ENCODE peak calls at places on chromosome 15, in four cellular contexts. P, Z, W and N are unnamed samples.

GRCh38 chr15:68725736-68726135 is 95.0 kb downstream of the ANP32A start:
- DNase-seq in P (no peak), W (no peak), Z (no peak), N (no peak)

GRCh38 chr15:29914441-29915053 is 92.3 kb upstream of the TJP1 start:
- DNase-seq in P (no peak), Z (no peak), W (no peak), N (no peak)

GRCh38 chr15:41780266-41780665 is 6.0 kb downstream of the MAPKBP1 start:
- DNase-seq in W (peak), P (no peak), Z (no peak), N (no peak)

GRCh38 chr15:82298520-82298919 is 35.9 kb downstream of the SAXO2 start:
- DNase-seq in P (no peak), W (no peak), Z (no peak), N (no peak)

GRCh38 chr15:63057454-63058335 is 15.1 kb downstream of the TPM1 start:
- DNase-seq in P (no peak), Z (no peak), W (no peak), N (no peak)

GRCh38 chr15:41892621-41893421 is 1.0 kb downstream of the SPTBN5 start:
- DNase-seq in W (no peak), Z (no peak), P (peak), N (no peak)

GRCh38 chr15:72136170-72137051 is 18.2 kb downstream of the SENP8 start:
- DNase-seq in W (no peak), P (no peak), Z (no peak), N (no peak)

GRCh38 chr15:48778338-48778730 is 32.5 kb downstream of the CEP152 start:
- DNase-seq in P (no peak), W (no peak), Z (no peak), N (no peak)

GRCh38 chr15:48381861-48382260 is 50.6 kb downstream of the DUT start:
- DNase-seq in W (no peak), P (no peak), Z (no peak), N (no peak)

GRCh38 chr15:84813931-84814330 is 3.2 kb upstream of the ALPK3 start:
- DNase-seq in Z (no peak), P (no peak), W (no peak), N (no peak)

GRCh38 chr15:85488997-85489396 is 108.6 kb downstream of the AKAP13 start:
- DNase-seq in W (no peak), P (no peak), Z (no peak), N (no peak)

GRCh38 chr15:60649845-60650548 is 171.1 kb upstream of the ICE2 start:
- DNase-seq in P (no peak), Z (no peak), W (peak), N (no peak)

GRCh38 chr15:58545307-58546065 is 113.7 kb downstream of the LIPC start:
- DNase-seq in P (peak), Z (no peak), W (no peak), N (no peak)

GRCh38 chr15:81785679-81786078 is 260.1 kb downstream of the MEX3B start:
- DNase-seq in P (no peak), Z (no peak), W (no peak), N (no peak)

GRCh38 chr15:74196175-74196574 is 6.4 kb downstream of the STRA6 start:
- DNase-seq in Z (peak), W (peak), P (no peak), N (no peak)

GRCh38 chr15:74725241-74725774 is at the start of gene CYP1A1:
- DNase-seq in W (no peak), Z (no peak), P (no peak), N (no peak)

GRCh38 chr15:72866086-72866646 is 82.6 kb upstream of the ADPGK start:
- DNase-seq in Z (no peak), W (no peak), P (no peak), N (no peak)

GRCh38 chr15:79179108-79179561 is 88.6 kb upstream of the RASGRF1 start:
- DNase-seq in Z (no peak), P (peak), W (peak), N (no peak)

GRCh38 chr15:62431806-62432205 is 266.7 kb upstream of the C2CD4B start:
- DNase-seq in Z (no peak), P (no peak), W (no peak), N (no peak)

GRCh38 chr15:38563723-38564519 is 693 bp downstream of the RASGRP1 start:
- DNase-seq in P (peak), Z (peak), W (no peak), N (peak)

GRCh38 chr15:66650433-66650832 is 51.6 kb upstream of the SMAD6 start:
- DNase-seq in W (peak), P (peak), Z (no peak), N (no peak)

GRCh38 chr15:90037961-90038633 is 37.0 kb downstream of the ZNF710 start:
- DNase-seq in P (peak), W (peak), Z (no peak), N (no peak)

GRCh38 chr15:77002954-77003912 is 8.3 kb downstream of the PSTPIP1 start:
- DNase-seq in W (no peak), P (no peak), Z (no peak), N (no peak)

GRCh38 chr15:47762621-47763020 is 45.3 kb downstream of the SEMA6D start:
- DNase-seq in Z (no peak), P (no peak), W (no peak), N (no peak)

GRCh38 chr15:73991260-73991659 is 835 bp downstream of the STOML1 start:
- DNase-seq in Z (no peak), W (no peak), P (no peak), N (no peak)

GRCh38 chr15:98953000-98953776 is 54.4 kb downstream of the PGPEP1L start:
- DNase-seq in W (no peak), Z (no peak), P (peak), N (no peak)
- TF ChIP-seq SIN3A in W (no peak), Z (no peak), P (no peak), N (no peak)

GRCh38 chr15:51234181-51234927 is 104.0 kb downstream of the CYP19A1 start:
- DNase-seq in Z (no peak), P (no peak), W (no peak), N (no peak)

GRCh38 chr15:51227967-51228783 is 110.2 kb downstream of the CYP19A1 start:
- DNase-seq in Z (peak), P (peak), W (peak), N (no peak)

GRCh38 chr15:51226813-51227212 is 111.6 kb downstream of the CYP19A1 start:
- DNase-seq in Z (no peak), P (no peak), W (no peak), N (no peak)

GRCh38 chr15:51232581-51232980 is 105.8 kb downstream of the CYP19A1 start:
- DNase-seq in Z (no peak), W (no peak), P (no peak), N (no peak)

DNA sequence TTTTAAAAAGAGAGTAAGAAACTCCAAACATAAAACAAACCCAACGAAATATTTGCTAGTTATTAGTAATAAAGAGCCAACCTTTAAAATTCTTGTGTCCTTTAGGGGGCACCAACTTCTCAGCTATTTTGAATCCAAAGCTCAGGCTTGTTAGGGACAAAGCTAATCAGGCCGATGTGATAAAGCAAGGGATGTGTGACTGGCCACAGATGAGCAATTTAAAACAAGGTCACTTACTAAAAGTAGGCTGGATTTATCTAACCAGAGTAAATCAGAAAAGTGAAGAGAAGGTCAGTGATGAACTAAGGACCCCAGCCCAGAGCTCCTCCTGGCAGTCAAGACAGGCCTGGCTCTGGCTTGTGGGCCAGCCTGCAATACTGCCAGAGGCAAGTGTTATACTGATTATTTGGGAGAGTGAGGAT is 108.5 kb downstream of the CYP19A1 start:
- DNase-seq in P (peak), W (peak), Z (no peak), N (no peak)
- TF ChIP-seq TCF7L2 in P (no peak), W (no peak), Z (no peak), N (no peak)

DNA sequence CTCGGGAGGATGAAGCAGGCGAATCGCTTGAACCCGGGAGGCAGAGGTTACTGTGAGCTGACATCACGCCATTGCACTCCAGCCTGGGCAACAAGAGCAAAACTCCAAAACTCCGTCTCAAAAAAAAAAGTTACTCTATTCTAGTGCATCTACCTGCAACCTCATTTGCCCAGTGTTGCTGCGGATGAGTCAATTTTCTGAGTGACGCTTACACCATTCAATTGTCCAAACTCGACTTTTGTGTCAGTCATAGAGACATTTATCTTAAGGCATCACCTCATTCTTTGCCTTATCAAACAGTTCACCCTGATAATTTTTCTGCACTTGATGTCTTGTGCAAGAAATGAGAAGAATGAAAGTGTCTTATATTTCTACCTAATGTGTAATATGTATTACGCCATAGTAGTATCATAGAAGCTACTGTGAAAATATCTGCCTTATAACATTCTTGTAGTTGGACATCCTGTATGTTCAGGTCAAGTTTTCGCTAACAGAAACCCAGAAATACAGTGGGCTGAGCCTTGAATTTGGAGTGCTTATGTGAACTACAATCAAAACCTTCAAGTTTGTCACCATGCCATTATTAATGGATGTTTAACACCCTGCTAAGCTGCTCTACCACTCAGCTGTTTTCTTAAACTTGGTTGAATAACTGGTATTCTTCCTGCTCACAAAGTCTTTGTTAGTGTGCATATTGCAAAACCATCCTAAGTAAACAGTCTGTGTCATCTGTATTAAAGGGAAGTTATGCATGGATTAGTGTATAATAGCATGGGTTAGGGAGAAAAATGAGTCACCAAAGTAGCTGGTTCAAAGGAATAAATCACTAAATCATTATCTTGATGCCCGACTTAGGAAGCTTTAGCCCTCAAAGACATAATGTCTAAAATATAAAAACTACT is 531.0 kb upstream of the NR2F2 start:
- DNase-seq in W (peak), P (no peak), Z (no peak), N (peak)
- H3K27ac ChIP-seq in W (no peak), P (no peak), Z (no peak), N (no peak)

GRCh38 chr15:70023064-70023768 is 74.5 kb downstream of the TLE3 start:
- DNase-seq in Z (peak), P (peak), W (no peak), N (no peak)
- TF ChIP-seq SIN3A in Z (no peak), P (no peak), W (no peak), N (no peak)

GRCh38 chr15:70327328-70328136 is 229.8 kb upstream of the TLE3 start:
- DNase-seq in P (no peak), W (no peak), Z (no peak), N (no peak)
- TF ChIP-seq TCF7L2 in P (no peak), W (no peak), Z (no peak), N (no peak)

DNA sequence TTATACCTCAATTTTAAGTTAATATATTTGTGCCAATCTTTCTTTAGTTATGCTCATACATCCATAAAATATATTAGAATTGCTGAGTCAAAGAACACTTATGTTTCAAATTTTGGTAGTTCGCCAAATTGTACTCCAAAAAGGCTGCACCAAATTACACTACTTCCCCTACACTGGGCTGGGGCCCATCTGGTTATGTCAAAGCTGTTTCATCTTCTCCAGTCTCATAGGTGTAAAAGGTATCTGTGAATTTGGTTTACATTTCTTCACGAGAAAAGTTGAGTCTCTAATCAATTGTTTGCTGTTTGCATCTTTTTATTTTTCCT is 711 bp downstream of the FSIP1 start:
- DNase-seq in W (no peak), Z (no peak), P (no peak), N (no peak)
- H3K27ac ChIP-seq in W (no peak), Z (peak), P (peak), N (peak)

GRCh38 chr15:101201411-101202174 is 50.3 kb downstream of the CHSY1 start:
- DNase-seq in W (no peak), P (peak), Z (peak), N (peak)
- TF ChIP-seq SIN3A in W (no peak), P (no peak), Z (no peak), N (no peak)